ENCODE peak calls at places on chromosome 14, in four cellular contexts. E, G, H and D are unnamed samples.

GRCh38 chr14:41605550-41606248 is 977 bp upstream of the LRFN5 start:
- DNase-seq in E (no peak), G (peak; percentile 17), H (no peak), D (no peak)

GRCh38 chr14:54718046-54718445 is 151.1 kb downstream of the SAMD4A start:
- DNase-seq in E (no peak), G (no peak), H (no peak), D (no peak)

GRCh38 chr14:49461529-49462401 is 124.4 kb downstream of the RPS29 start:
- DNase-seq in E (peak; percentile 55), G (peak; percentile 78), H (peak; percentile 33), D (peak; percentile 66)

GRCh38 chr14:95677168-95677835 is 8.9 kb upstream of the TCL1B start:
- DNase-seq in E (no peak), G (no peak), H (no peak), D (no peak)

GRCh38 chr14:71166434-71166833 is 259.2 kb downstream of the PCNX1 start:
- DNase-seq in E (peak; percentile 70), G (peak; percentile 79), H (no peak), D (no peak)

GRCh38 chr14:101501341-101501740 is 60.0 kb upstream of the DIO3 start:
- DNase-seq in E (no peak), G (no peak), H (no peak), D (no peak)

GRCh38 chr14:31829256-31829923 is 247.7 kb upstream of the ARHGAP5 start:
- DNase-seq in E (peak; percentile 75), G (no peak), H (no peak), D (no peak)

GRCh38 chr14:75452900-75453816 is 25.3 kb downstream of the JDP2 start:
- DNase-seq in E (peak; percentile 63), G (no peak), H (no peak), D (peak; percentile 57)

GRCh38 chr14:42535397-42535796 is 928.7 kb downstream of the LRFN5 start:
- DNase-seq in E (no peak), G (no peak), H (no peak), D (no peak)

GRCh38 chr14:37585971-37586759 is 8.9 kb downstream of the FOXA1 start:
- DNase-seq in E (no peak), G (peak; percentile 52), H (no peak), D (no peak)

GRCh38 chr14:65333926-65334687 is 78.4 kb upstream of the FUT8 start:
- DNase-seq in E (peak; percentile 95), G (peak; percentile 51), H (no peak), D (no peak)

GRCh38 chr14:49999216-49999761 is 106.4 kb downstream of the ARF6 start:
- DNase-seq in E (peak; percentile 70), G (peak; percentile 84), H (peak; percentile 84), D (peak; percentile 78)

GRCh38 chr14:88750945-88751344 is 41.8 kb downstream of the EML5 start:
- DNase-seq in E (no peak), G (no peak), H (no peak), D (no peak)

GRCh38 chr14:71758198-71758955 is 173.9 kb upstream of the RGS6 start:
- DNase-seq in E (no peak), G (no peak), H (no peak), D (no peak)

GRCh38 chr14:65686761-65687160 is 274.2 kb downstream of the FUT8 start:
- DNase-seq in E (no peak), G (no peak), H (no peak), D (no peak)

GRCh38 chr14:68970096-68970612 is 8.9 kb downstream of the ACTN1 start:
- DNase-seq in E (no peak), G (no peak), H (no peak), D (no peak)

GRCh38 chr14:68871392-68871791 is 78.5 kb upstream of the ZFP36L1 start:
- DNase-seq in E (no peak), G (no peak), H (no peak), D (no peak)

GRCh38 chr14:32623300-32624093 is 294.4 kb downstream of the AKAP6 start:
- DNase-seq in E (no peak), G (no peak), H (no peak), D (no peak)

GRCh38 chr14:51818748-51819386 is 41.5 kb upstream of the GNG2 start:
- DNase-seq in E (no peak), G (no peak), H (no peak), D (no peak)

GRCh38 chr14:102777711-102778615 is 714 bp downstream of the TRAF3 start:
- DNase-seq in E (no peak), G (no peak), H (no peak), D (peak; percentile 26)

GRCh38 chr14:75339059-75339458 is 60.4 kb downstream of the FOS start:
- DNase-seq in E (no peak), G (no peak), H (no peak), D (no peak)

GRCh38 chr14:52013984-52014600 is 24.7 kb downstream of the RTRAF start:
- DNase-seq in E (no peak), G (no peak), H (no peak), D (peak; percentile 10)

GRCh38 chr14:35470775-35471174 is 63.2 kb upstream of the INSM2 start:
- DNase-seq in E (no peak), G (no peak), H (no peak), D (no peak)

GRCh38 chr14:63671987-63672386 is 30.3 kb upstream of the WDR89 start:
- DNase-seq in E (no peak), G (no peak), H (no peak), D (no peak)

GRCh38 chr14:100709252-100709955 is 17.3 kb upstream of the DLK1 start:
- DNase-seq in E (no peak), G (no peak), H (no peak), D (peak; percentile 30)

GRCh38 chr14:34593740-34594375 is 36.1 kb downstream of the SNX6 start:
- DNase-seq in E (no peak), G (no peak), H (no peak), D (no peak)

GRCh38 chr14:93304771-93305170 is 28.1 kb downstream of the BTBD7 start:
- DNase-seq in E (no peak), G (no peak), H (no peak), D (no peak)

GRCh38 chr14:93303659-93304058 is 29.2 kb downstream of the BTBD7 start:
- DNase-seq in E (no peak), G (no peak), H (no peak), D (no peak)

GRCh38 chr14:93302688-93303581 is 29.9 kb downstream of the BTBD7 start:
- DNase-seq in E (no peak), G (no peak), H (no peak), D (no peak)

GRCh38 chr14:93306844-93307243 is 26.0 kb downstream of the BTBD7 start:
- DNase-seq in E (no peak), G (no peak), H (no peak), D (no peak)

DNA sequence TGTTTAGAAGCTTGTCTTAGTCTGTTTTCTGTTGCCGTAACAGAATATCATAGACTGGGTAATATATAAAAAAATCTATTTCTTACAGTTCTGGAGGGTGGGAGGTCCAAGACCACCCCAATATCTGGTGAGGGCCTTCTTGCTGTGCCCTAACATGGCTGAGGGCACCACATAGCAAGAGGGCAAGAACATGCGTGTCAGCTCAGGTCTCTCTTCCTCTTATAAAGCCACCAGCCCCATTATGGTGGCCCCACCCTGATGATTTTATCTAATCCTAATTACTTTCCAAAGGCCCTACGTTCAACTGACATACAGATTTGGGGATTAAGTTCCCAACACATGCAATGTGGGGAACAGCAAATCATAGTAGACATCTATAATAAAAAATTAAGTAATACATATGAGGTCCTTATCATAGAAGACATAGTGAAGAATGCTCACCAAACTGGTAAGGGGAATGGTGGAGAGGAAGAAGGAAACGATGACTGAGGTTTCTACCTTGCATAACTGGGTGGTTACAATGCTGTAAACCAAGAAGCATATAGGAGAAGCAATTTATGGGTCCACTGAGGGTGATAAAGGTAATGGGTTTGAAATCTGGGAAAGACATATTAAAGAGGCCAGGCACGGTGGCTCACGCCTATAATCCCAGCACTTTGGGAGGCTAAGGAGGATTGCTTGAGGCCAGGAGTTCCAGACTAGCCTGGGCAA is 27.0 kb downstream of the BTBD7 start:
- DNase-seq in E (no peak), G (no peak), H (no peak), D (no peak)
- TF ChIP-seq CTCF in E (no peak), G (no peak), H (no peak), D (no peak)

DNA sequence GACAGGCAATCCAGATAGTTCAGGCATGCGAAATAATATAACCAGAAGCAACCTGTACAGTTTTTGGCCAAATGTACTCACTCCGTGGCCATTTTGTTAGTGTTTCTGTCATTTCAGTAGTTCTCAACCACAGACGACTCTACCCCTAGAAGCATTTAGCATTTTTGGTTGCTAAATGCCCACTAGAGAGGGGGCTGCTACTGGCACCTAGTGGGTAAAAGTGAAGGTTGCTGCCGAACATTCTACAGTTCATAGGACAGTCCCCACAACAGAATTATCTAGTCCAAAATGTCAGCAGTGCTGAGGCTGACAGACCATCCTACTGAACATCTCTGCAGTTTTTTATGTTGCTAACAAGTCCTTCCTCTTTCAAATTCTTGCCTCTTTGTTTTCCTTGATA is 107.4 kb downstream of the TSHR start:
- DNase-seq in E (no peak), G (no peak), H (no peak), D (peak; percentile 12)
- TF ChIP-seq CTCF in E (peak; percentile 27), G (no peak), H (no peak), D (peak; percentile 20)

GRCh38 chr14:24310666-24311604 is at the start of gene LTB4R:
- DNase-seq in E (no peak), G (peak; percentile 76), H (peak; percentile 65), D (no peak)
- TF ChIP-seq CTCF in E (peak; percentile 7), G (peak; percentile 35), H (peak; percentile 58), D (no peak)

GRCh38 chr14:22163051-22163450 is 426.0 kb downstream of the DAD1 start:
- DNase-seq in E (no peak), G (no peak), H (no peak), D (no peak)
- TF ChIP-seq CTCF in E (no peak), G (peak; percentile 16), H (peak; percentile 29), D (no peak)

GRCh38 chr14:73741386-73741875 is 27.2 kb upstream of the PNMA1 start:
- DNase-seq in E (no peak), G (peak; percentile 91), H (peak; percentile 75), D (peak; percentile 83)
- TF ChIP-seq CTCF in E (no peak), G (no peak), H (no peak), D (no peak)